ENCODE peak calls at places on chromosome 7, in nine cellular contexts. X, L, S, C, P, Z, R, F and A are unnamed samples.

GRCh38 chr7:29442146-29442545 is 121.5 kb upstream of the PRR15 start:
- DNase-seq in X (no peak), L (no peak), S (peak; percentile 7), C (no peak), P (no peak), Z (peak; percentile 49), R (peak; percentile 6), F (no peak), A (peak; percentile 82)

GRCh38 chr7:31416381-31416780 is 75.9 kb upstream of the NEUROD6 start:
- DNase-seq in X (no peak), L (no peak), S (no peak), C (no peak), P (no peak), Z (no peak), R (no peak), F (no peak), A (no peak)

GRCh38 chr7:136677456-136678365 is 190.7 kb upstream of the CHRM2 start:
- DNase-seq in X (no peak), L (no peak), S (peak; percentile 62), C (no peak), P (no peak), Z (no peak), R (no peak), F (no peak), A (peak; percentile 25)

GRCh38 chr7:32091608-32092210 is 21.5 kb upstream of the PDE1C start:
- DNase-seq in X (no peak), L (no peak), S (no peak), C (no peak), P (no peak), Z (no peak), R (no peak), F (no peak), A (peak; percentile 2)

GRCh38 chr7:27229448-27229847 is 13.2 kb upstream of the EVX1 start:
- DNase-seq in X (no peak), L (no peak), S (no peak), C (no peak), P (no peak), Z (no peak), R (no peak), F (no peak), A (no peak)

GRCh38 chr7:135208417-135208793 is 2.9 kb downstream of the WDR91 start:
- DNase-seq in X (no peak), L (no peak), S (no peak), C (no peak), P (no peak), Z (no peak), R (no peak), F (no peak), A (no peak)

GRCh38 chr7:113867325-113867724 is 51.5 kb downstream of the PPP1R3A start:
- DNase-seq in X (no peak), L (no peak), S (no peak), C (no peak), P (no peak), Z (no peak), R (no peak), F (no peak), A (no peak)

GRCh38 chr7:28301148-28301641 is 111.1 kb upstream of the CREB5 start:
- DNase-seq in X (no peak), L (no peak), S (peak; percentile 37), C (no peak), P (no peak), Z (no peak), R (no peak), F (no peak), A (peak; percentile 83)

GRCh38 chr7:66664590-66665293 is 36.1 kb downstream of the KCTD7 start:
- DNase-seq in X (no peak), L (peak; percentile 14), S (no peak), C (no peak), P (no peak), Z (no peak), R (no peak), F (no peak), A (no peak)

GRCh38 chr7:154947604-154948003 is 55.3 kb downstream of the PAXIP1 start:
- DNase-seq in X (no peak), L (no peak), S (no peak), C (no peak), P (no peak), Z (no peak), R (no peak), F (no peak), A (no peak)
- TF ChIP-seq CTCF in X (no peak), L (no peak), S (no peak), C (no peak), P (no peak), Z (peak; percentile 54), R (peak; percentile 31), F (no peak), A (no peak)

GRCh38 chr7:138885383-138886147 is 87.6 kb upstream of the ATP6V0A4 start:
- DNase-seq in X (no peak), L (no peak), S (no peak), C (no peak), P (no peak), Z (no peak), R (no peak), F (no peak), A (no peak)

GRCh38 chr7:138887872-138888656 is 90.1 kb upstream of the ATP6V0A4 start:
- DNase-seq in X (no peak), L (no peak), S (no peak), C (no peak), P (no peak), Z (no peak), R (no peak), F (no peak), A (no peak)

GRCh38 chr7:138887085-138887705 is 89.2 kb upstream of the ATP6V0A4 start:
- DNase-seq in X (no peak), L (peak; percentile 14), S (no peak), C (no peak), P (no peak), Z (no peak), R (no peak), F (no peak), A (no peak)

GRCh38 chr7:138889566-138889965 is 91.6 kb upstream of the ATP6V0A4 start:
- DNase-seq in X (no peak), L (no peak), S (peak; percentile 52), C (no peak), P (no peak), Z (no peak), R (no peak), F (no peak), A (peak; percentile 54)

GRCh38 chr7:138886501-138886917 is 88.5 kb upstream of the ATP6V0A4 start:
- DNase-seq in X (no peak), L (no peak), S (peak; percentile 74), C (peak; percentile 59), P (no peak), Z (no peak), R (peak; percentile 56), F (peak; percentile 74), A (peak; percentile 72)
- TF ChIP-seq CTCF in X (peak; percentile 88), L (peak; percentile 32), S (peak; percentile 53), C (peak; percentile 46), P (peak; percentile 75), Z (peak; percentile 71), R (peak; percentile 66), F (peak; percentile 62), A (peak; percentile 59)

GRCh38 chr7:84914598-84914997 is 272.3 kb downstream of the SEMA3D start:
- DNase-seq in X (no peak), L (no peak), S (no peak), C (no peak), P (no peak), Z (no peak), R (peak; percentile 10), F (no peak), A (peak; percentile 28)
- TF ChIP-seq CTCF in X (no peak), L (no peak), S (no peak), C (no peak), P (no peak), Z (peak; percentile 51), R (peak; percentile 35), F (peak; percentile 8), A (no peak)

GRCh38 chr7:1814089-1814811 is 144.2 kb downstream of the ELFN1 start:
- DNase-seq in X (no peak), L (no peak), S (no peak), C (no peak), P (no peak), Z (no peak), R (no peak), F (peak; percentile 11), A (no peak)

GRCh38 chr7:1810961-1811849 is 141.1 kb downstream of the ELFN1 start:
- DNase-seq in X (no peak), L (no peak), S (no peak), C (no peak), P (no peak), Z (no peak), R (no peak), F (no peak), A (no peak)

GRCh38 chr7:1811850-1812692 is 142.0 kb downstream of the ELFN1 start:
- DNase-seq in X (no peak), L (no peak), S (no peak), C (peak; percentile 32), P (no peak), Z (no peak), R (no peak), F (peak; percentile 80), A (peak; percentile 24)

GRCh38 chr7:1813394-1814088 is 143.5 kb downstream of the ELFN1 start:
- DNase-seq in X (no peak), L (no peak), S (no peak), C (no peak), P (no peak), Z (no peak), R (no peak), F (no peak), A (no peak)

GRCh38 chr7:1812693-1813393 is 142.8 kb downstream of the ELFN1 start:
- DNase-seq in X (no peak), L (peak; percentile 61), S (no peak), C (no peak), P (no peak), Z (no peak), R (no peak), F (peak; percentile 25), A (no peak)
- TF ChIP-seq CTCF in X (no peak), L (peak; percentile 18), S (peak; percentile 7), C (no peak), P (no peak), Z (peak; percentile 53), R (no peak), F (no peak), A (no peak)

DNA sequence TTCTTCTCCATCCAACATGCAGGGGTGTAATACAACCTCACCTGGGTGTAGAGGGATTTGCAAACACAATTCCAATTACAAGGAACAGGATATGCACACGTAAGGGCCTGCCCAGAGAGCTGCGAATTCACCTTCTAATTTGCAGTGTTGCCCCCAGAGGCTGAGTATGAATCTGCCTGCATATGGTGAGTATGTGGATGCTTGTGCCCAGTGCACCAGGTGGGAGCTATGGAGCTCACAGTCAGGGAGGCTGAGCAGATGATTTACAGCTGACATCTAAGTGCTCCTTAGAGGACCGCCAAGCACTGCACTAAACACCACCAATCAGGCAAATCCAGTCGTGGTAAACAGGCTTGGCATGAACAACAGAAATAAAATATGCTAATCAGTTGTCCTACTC is 132.0 kb downstream of the RELN start:
- DNase-seq in X (no peak), L (no peak), S (no peak), C (no peak), P (no peak), Z (peak; percentile 47), R (no peak), F (no peak), A (no peak)
- TF ChIP-seq CTCF in X (no peak), L (no peak), S (no peak), C (no peak), P (no peak), Z (peak; percentile 29), R (peak; percentile 14), F (no peak), A (no peak)